ENCODE peak calls at places on chromosome 10, in four cellular contexts. M is SK-N-SH, T is sigmoid colon, W is K562. I is an unnamed sample.

GRCh38 chr10:102677736-102678354 is 33.6 kb downstream of the TRIM8 start:
- DNase-seq in M (no peak), T (peak), W (no peak), I (no peak)

GRCh38 chr10:118259288-118259906 is 82.7 kb downstream of the FAM204A start:
- DNase-seq in M (peak), T (no peak), W (peak), I (peak)

GRCh38 chr10:99676435-99676834 is 17.1 kb downstream of the ENTPD7 start:
- DNase-seq in M (no peak), T (no peak), W (no peak), I (no peak)

GRCh38 chr10:74419491-74420466 is 268.8 kb downstream of the ADK start:
- DNase-seq in M (peak), T (no peak), W (peak), I (no peak)

GRCh38 chr10:67772894-67773511 is 65.0 kb downstream of the DNAJC12 start:
- DNase-seq in M (no peak), T (no peak), W (no peak), I (no peak)

GRCh38 chr10:51960494-51960895 is 261.1 kb upstream of the CSTF2T start:
- DNase-seq in M (peak), T (no peak), W (peak), I (no peak)

GRCh38 chr10:100744980-100745881 is at the start of gene PAX2:
- DNase-seq in M (peak), T (peak), W (no peak), I (no peak)

GRCh38 chr10:33162248-33162575 is 172.3 kb downstream of the NRP1 start:
- DNase-seq in M (no peak), T (no peak), W (no peak), I (no peak)

GRCh38 chr10:132448248-132448731 is 51.3 kb downstream of the PWWP2B start:
- DNase-seq in M (peak), T (no peak), W (peak), I (peak)

GRCh38 chr10:2760736-2761135 is 306.6 kb upstream of the PFKP start:
- DNase-seq in M (no peak), T (no peak), W (peak), I (no peak)

GRCh38 chr10:27794157-27794556 is 48.5 kb upstream of the MKX start:
- DNase-seq in M (no peak), T (no peak), W (no peak), I (no peak)

GRCh38 chr10:3805227-3805790 is 20.3 kb upstream of the KLF6 start:
- DNase-seq in M (no peak), T (no peak), W (peak), I (no peak)

GRCh38 chr10:72875250-72876055 is 18.1 kb upstream of the OIT3 start:
- DNase-seq in M (peak), T (no peak), W (peak), I (no peak)

GRCh38 chr10:101536800-101537199 is 51.3 kb downstream of the POLL start:
- DNase-seq in M (peak), T (no peak), W (peak), I (no peak)

GRCh38 chr10:72250666-72251065 is 23.1 kb upstream of the DDIT4 start:
- DNase-seq in M (no peak), T (peak), W (no peak), I (peak)

GRCh38 chr10:130809761-130810515 is 501.6 kb downstream of the TCERG1L start:
- DNase-seq in M (no peak), T (no peak), W (no peak), I (no peak)

GRCh38 chr10:130968964-130969363 is 342.6 kb downstream of the TCERG1L start:
- DNase-seq in M (no peak), T (no peak), W (no peak), I (no peak)

GRCh38 chr10:19488592-19489280 is 327.5 kb upstream of the PLXDC2 start:
- DNase-seq in M (no peak), T (peak), W (no peak), I (no peak)

GRCh38 chr10:15715619-15716227 is 4.0 kb downstream of the ITGA8 start:
- DNase-seq in M (peak), T (no peak), W (peak), I (no peak)

GRCh38 chr10:127699311-127699710 is 37.7 kb upstream of the FOXI2 start:
- DNase-seq in M (no peak), T (no peak), W (no peak), I (no peak)

GRCh38 chr10:44952779-44953231 is 6.8 kb upstream of the RASSF4 start:
- DNase-seq in M (no peak), T (peak), W (no peak), I (no peak)

GRCh38 chr10:36462194-36462593 is 663.2 kb upstream of the ANKRD30A start:
- DNase-seq in M (no peak), T (no peak), W (no peak), I (no peak)

GRCh38 chr10:12154516-12154915 is 25.0 kb downstream of the SEC61A2 start:
- DNase-seq in M (no peak), T (no peak), W (no peak), I (no peak)

GRCh38 chr10:267705-268104 is 132.4 kb downstream of the ZMYND11 start:
- DNase-seq in M (no peak), T (no peak), W (no peak), I (no peak)

GRCh38 chr10:101887762-101888161 is 44.2 kb upstream of the KCNIP2 start:
- DNase-seq in M (no peak), T (no peak), W (no peak), I (no peak)

GRCh38 chr10:89242340-89242680 is 9.3 kb downstream of the LIPA start:
- DNase-seq in M (no peak), T (no peak), W (no peak), I (no peak)

GRCh38 chr10:46026106-46026505 is 4.3 kb downstream of the NCOA4 start:
- DNase-seq in M (no peak), T (no peak), W (no peak), I (no peak)

GRCh38 chr10:74658511-74658910 is 167.9 kb upstream of the KAT6B start:
- DNase-seq in M (no peak), T (no peak), W (no peak), I (no peak)

GRCh38 chr10:47384148-47384921 is at the start of gene ZNF488:
- DNase-seq in M (peak), T (peak), W (peak), I (peak)

GRCh38 chr10:14975672-14976273 is 16.6 kb downstream of the MEIG1 start:
- DNase-seq in M (peak), T (no peak), W (no peak), I (no peak)

GRCh38 chr10:3468919-3469638 is 296.5 kb upstream of the PITRM1 start:
- DNase-seq in M (no peak), T (peak), W (no peak), I (no peak)

DNA sequence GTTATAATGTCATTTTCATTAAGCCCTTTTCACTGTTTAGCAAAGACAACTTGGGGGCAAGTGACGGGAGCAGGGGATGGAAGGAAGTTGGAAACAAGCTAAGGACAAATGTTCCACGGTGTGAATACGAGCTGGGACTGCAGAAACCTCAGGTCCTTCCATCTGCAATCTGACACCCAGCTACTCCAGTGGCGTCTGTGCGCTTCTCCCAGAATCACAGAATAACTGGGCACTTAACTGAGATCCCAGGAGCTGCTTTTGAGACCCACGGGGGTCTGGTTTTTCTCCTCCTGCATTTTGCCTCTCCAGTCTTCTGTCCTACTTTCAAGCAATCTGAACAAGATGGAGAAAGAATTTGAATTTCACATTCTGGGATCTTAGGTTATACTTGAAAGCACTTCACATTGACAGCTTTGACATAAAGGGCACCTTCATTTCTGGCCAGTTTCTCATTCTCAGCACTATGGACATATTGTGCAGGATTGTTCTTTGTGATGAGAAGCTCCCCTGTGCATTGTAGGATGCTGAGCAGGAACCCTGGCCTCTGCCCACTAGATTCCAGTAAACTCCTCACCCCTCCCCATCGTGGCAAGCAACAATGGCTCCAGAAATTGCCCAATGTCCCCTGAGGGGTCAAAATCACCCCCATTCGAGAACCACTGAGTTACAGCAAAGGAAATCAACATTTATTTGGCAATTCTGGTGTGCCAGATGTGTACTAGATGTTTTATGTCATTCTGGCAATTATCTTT is 194.1 kb downstream of the CACNB2 start:
- DNase-seq in M (no peak), T (no peak), W (no peak), I (no peak)
- H3K4me3 ChIP-seq in M (no peak), T (peak), W (no peak), I (no peak)

GRCh38 chr10:63438506-63439498 is 27.0 kb downstream of the JMJD1C start:
- DNase-seq in M (no peak), T (no peak), W (peak), I (no peak)
- TF ChIP-seq EP300 in M (no peak), T (no peak), W (peak), I (no peak)

GRCh38 chr10:123154943-123155505 is 822 bp downstream of the BUB3 start:
- DNase-seq in M (no peak), T (no peak), W (no peak), I (no peak)

GRCh38 chr10:123154092-123154942 is at the start of gene BUB3:
- DNase-seq in M (peak), T (peak), W (peak), I (peak)

GRCh38 chr10:123157210-123157609 is 3.0 kb downstream of the BUB3 start:
- DNase-seq in M (no peak), T (no peak), W (no peak), I (no peak)

GRCh38 chr10:123153486-123154091 is 613 bp upstream of the BUB3 start:
- DNase-seq in M (no peak), T (no peak), W (no peak), I (no peak)

DNA sequence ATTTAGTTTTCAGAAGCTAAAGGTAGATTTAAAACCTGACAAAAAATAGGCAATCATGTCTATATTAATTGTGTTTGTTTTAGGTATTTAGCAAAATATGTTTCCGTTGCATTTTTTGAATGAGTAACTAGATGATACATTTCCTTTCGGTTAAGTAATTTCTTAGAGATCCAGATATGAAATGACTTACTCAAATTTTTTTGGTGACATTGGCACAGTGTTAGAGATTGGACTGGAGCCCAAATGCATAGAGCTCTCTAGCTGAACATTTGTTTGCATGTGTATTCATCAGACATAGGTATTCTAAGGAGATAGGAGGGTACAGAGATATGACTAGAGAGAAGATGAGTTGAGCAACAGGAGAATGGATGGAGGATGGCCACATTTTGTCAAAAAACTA is 1.9 kb downstream of the BUB3 start:
- DNase-seq in M (no peak), T (no peak), W (no peak), I (no peak)
- H3K4me3 ChIP-seq in M (peak), T (no peak), W (peak), I (no peak)

GRCh38 chr10:60286436-60287023 is 103.1 kb downstream of the ANK3 start:
- DNase-seq in M (no peak), T (no peak), W (no peak), I (no peak)

GRCh38 chr10:60291354-60291930 is 98.2 kb downstream of the ANK3 start:
- DNase-seq in M (no peak), T (no peak), W (no peak), I (no peak)

GRCh38 chr10:60290558-60290957 is 99.1 kb downstream of the ANK3 start:
- DNase-seq in M (peak), T (no peak), W (peak), I (no peak)

GRCh38 chr10:60288291-60288690 is 101.4 kb downstream of the ANK3 start:
- DNase-seq in M (no peak), T (no peak), W (no peak), I (no peak)

DNA sequence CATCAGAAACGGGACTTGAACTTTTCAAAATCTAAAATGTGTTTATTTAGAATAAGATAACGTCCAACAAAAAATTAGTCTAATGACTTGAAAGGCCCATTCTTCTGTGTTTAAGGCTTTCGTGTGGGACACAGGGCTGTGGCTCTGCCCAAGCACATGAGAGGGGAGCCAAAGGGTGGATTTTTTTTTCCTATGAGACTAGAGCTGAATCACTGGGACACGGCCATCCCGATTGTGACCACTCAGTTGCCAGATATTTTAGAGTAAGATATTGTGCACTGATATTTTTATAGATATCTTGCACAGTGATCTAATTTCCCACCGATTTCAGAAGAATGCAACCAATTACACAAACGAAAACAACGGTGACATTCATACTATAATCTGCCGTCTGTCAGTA is 99.9 kb downstream of the ANK3 start:
- DNase-seq in M (no peak), T (no peak), W (no peak), I (no peak)
- TF ChIP-seq EP300 in M (no peak), T (no peak), W (no peak), I (no peak)

GRCh38 chr10:70051878-70052277 is 768 bp upstream of the MACROH2A2 start:
- DNase-seq in M (no peak), T (no peak), W (no peak), I (no peak)
- H3K4me3 ChIP-seq in M (peak), T (peak), W (no peak), I (peak)

GRCh38 chr10:17981766-17982380 is 30.2 kb downstream of the SLC39A12 start:
- DNase-seq in M (no peak), T (no peak), W (no peak), I (no peak)
- TF ChIP-seq EP300 in M (peak), T (no peak), W (no peak), I (no peak)

GRCh38 chr10:124590216-124591122 is 128.8 kb downstream of the LHPP start:
- DNase-seq in M (no peak), T (peak), W (no peak), I (no peak)

GRCh38 chr10:124588736-124589451 is 127.3 kb downstream of the LHPP start:
- DNase-seq in M (no peak), T (no peak), W (peak), I (peak)

GRCh38 chr10:124587811-124588211 is 126.2 kb downstream of the LHPP start:
- DNase-seq in M (no peak), T (peak), W (no peak), I (no peak)

GRCh38 chr10:124591123-124591495 is 129.5 kb downstream of the LHPP start:
- DNase-seq in M (no peak), T (peak), W (no peak), I (no peak)

GRCh38 chr10:124589491-124590006 is 127.9 kb downstream of the LHPP start:
- DNase-seq in M (no peak), T (no peak), W (peak), I (peak)
- H3K4me3 ChIP-seq in M (no peak), T (no peak), W (no peak), I (peak)

GRCh38 chr10:103919648-103920025 is 1.7 kb upstream of the STN1 start:
- DNase-seq in M (no peak), T (no peak), W (no peak), I (no peak)

GRCh38 chr10:103916901-103917300 is 1.1 kb downstream of the STN1 start:
- DNase-seq in M (no peak), T (no peak), W (no peak), I (no peak)

GRCh38 chr10:103916254-103916653 is 1.7 kb downstream of the STN1 start:
- DNase-seq in M (no peak), T (no peak), W (no peak), I (no peak)

GRCh38 chr10:103917326-103918052 is 495 bp downstream of the STN1 start:
- DNase-seq in M (no peak), T (peak), W (peak), I (peak)

GRCh38 chr10:103918053-103918846 is at the start of gene STN1:
- DNase-seq in M (peak), T (peak), W (peak), I (peak)
- TF ChIP-seq EP300 in M (no peak), T (no peak), W (peak), I (no peak)

DNA sequence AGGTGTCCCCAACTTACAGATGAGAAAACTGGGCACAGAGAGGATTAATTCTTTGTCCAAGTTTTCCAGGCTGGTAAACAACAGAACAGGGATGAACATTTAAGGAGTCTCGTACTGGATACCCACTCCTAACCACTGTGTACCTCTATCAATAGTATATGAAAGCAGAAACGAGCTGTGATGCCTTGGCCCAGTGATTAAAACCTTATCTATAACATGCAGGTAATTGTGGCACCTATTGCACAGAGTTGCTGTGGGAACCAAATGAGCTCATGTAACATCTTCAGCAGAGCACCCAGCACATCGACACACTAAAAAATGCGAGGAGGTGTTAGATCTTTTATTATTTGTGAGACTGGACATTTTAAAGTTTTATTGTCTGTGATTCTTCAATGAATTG is 1.6 kb downstream of the TMEM273 start:
- DNase-seq in M (no peak), T (no peak), W (no peak), I (no peak)
- H3K4me3 ChIP-seq in M (no peak), T (peak), W (peak), I (peak)

GRCh38 chr10:93126484-93127052 is 52.9 kb downstream of the CYP26A1 start:
- DNase-seq in M (no peak), T (no peak), W (peak), I (no peak)

GRCh38 chr10:93121311-93121710 is 47.6 kb downstream of the CYP26A1 start:
- DNase-seq in M (no peak), T (no peak), W (no peak), I (no peak)

GRCh38 chr10:93123766-93124165 is 50.1 kb downstream of the CYP26A1 start:
- DNase-seq in M (no peak), T (no peak), W (no peak), I (no peak)

DNA sequence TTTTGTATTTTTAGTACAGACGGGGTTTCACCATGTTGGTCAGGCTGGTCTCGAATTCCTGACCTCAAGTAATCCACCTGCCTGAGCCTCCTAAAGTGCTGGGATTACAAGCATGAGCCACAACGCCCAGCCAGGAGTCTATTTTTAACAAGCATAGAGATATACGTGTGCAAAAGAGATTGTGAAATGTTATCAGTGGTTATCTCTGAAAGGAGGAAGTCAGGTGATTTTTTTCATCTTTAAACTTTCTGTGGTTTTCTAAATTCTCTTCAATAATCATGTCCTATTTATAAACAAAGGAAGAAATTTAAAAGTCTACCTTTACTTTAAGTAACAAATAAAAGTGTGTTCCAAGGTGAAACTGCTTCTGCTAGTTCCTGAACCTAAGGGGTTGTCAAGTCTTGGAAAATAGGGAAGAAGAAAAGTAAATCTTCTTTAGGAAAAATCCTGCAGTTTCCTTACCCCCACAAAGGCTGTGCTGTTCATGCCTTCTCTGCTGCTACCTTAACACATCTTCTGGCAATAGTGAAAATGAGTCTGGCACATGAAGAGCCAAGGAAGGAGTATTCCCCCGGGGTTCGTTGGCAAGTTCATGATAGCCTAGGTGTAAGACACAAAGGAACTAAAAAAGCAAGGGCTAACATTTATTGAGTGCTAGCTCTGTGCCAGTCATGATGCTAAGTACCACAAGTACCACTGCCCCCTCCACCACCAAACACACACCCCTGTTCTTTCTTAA is 51.1 kb downstream of the CYP26A1 start:
- DNase-seq in M (no peak), T (no peak), W (no peak), I (no peak)
- TF ChIP-seq EP300 in M (no peak), T (no peak), W (no peak), I (no peak)

I was measured in stomach.